ENCODE peak calls at places on chromosomes 11 and 22, in eight cellular contexts. C is neural progenitor cell, S is tibial artery, J is pancreas, G is thoracic aorta, A is bronchial epithelial cell, O is H1, E is BE2C. B is an unnamed sample.
A peak's percentile ranks its signal among the peaks of the same experiment; 100 is the strongest.

GRCh38 chr22:23523746-23524145 is 56.3 kb downstream of the IGLL1 start:
- DNase-seq in C (no peak), S (no peak), J (peak; percentile 25), G (no peak), A (no peak), O (no peak), E (no peak), B (peak; percentile 26)

GRCh38 chr22:45335854-45336492 is 26.2 kb downstream of the FAM118A start:
- DNase-seq in C (no peak), S (no peak), J (no peak), G (no peak), A (no peak), O (no peak), E (no peak), B (no peak)

GRCh38 chr11:92224394-92225205 is at the start of gene FAT3:
- DNase-seq in C (peak; percentile 91), S (peak; percentile 71), J (peak; percentile 60), G (no peak), A (no peak), O (no peak), E (peak; percentile 75), B (peak; percentile 86)

GRCh38 chr22:38873469-38874411 is 1.7 kb upstream of the CBX6 start:
- DNase-seq in C (no peak), S (peak; percentile 59), J (no peak), G (no peak), A (peak; percentile 97), O (no peak), E (no peak), B (peak; percentile 24)

GRCh38 chr11:22730319-22730718 is 63.9 kb downstream of the GAS2 start:
- DNase-seq in C (peak; percentile 11), S (no peak), J (no peak), G (no peak), A (peak; percentile 52), O (no peak), E (no peak), B (no peak)

GRCh38 chr11:26947379-26947844 is 46.5 kb upstream of the FIBIN start:
- DNase-seq in C (no peak), S (peak; percentile 77), J (no peak), G (peak; percentile 14), A (peak; percentile 67), O (no peak), E (no peak), B (no peak)

GRCh38 chr22:25078591-25078990 is 121.1 kb upstream of the CRYBB3 start:
- DNase-seq in C (no peak), S (peak; percentile 83), J (no peak), G (no peak), A (no peak), O (no peak), E (no peak), B (no peak)

GRCh38 chr11:110716361-110716760 is 4.1 kb upstream of the ARHGAP20 start:
- DNase-seq in C (no peak), S (no peak), J (no peak), G (no peak), A (peak; percentile 26), O (no peak), E (no peak), B (no peak)

GRCh38 chr11:129291556-129291955 is 84.1 kb upstream of the BARX2 start:
- DNase-seq in C (peak; percentile 64), S (no peak), J (no peak), G (no peak), A (no peak), O (no peak), E (no peak), B (no peak)

GRCh38 chr11:113048820-113049555 is 87.8 kb downstream of the NCAM1 start:
- DNase-seq in C (no peak), S (no peak), J (no peak), G (no peak), A (peak; percentile 90), O (no peak), E (no peak), B (no peak)

GRCh38 chr22:18078329-18079041 is 695 bp downstream of the PEX26 start:
- DNase-seq in C (no peak), S (no peak), J (peak; percentile 80), G (no peak), A (no peak), O (no peak), E (peak; percentile 38), B (peak; percentile 81)

GRCh38 chr22:48708558-48709245 is 1119.0 kb downstream of the BRD1 start:
- DNase-seq in C (no peak), S (peak; percentile 28), J (peak; percentile 41), G (no peak), A (no peak), O (no peak), E (no peak), B (peak; percentile 55)

GRCh38 chr22:41776381-41776780 is 24.1 kb upstream of the CCDC134 start:
- DNase-seq in C (no peak), S (no peak), J (no peak), G (no peak), A (no peak), O (no peak), E (no peak), B (no peak)

GRCh38 chr11:47329431-47329993 is 23.0 kb downstream of the MYBPC3 start:
- DNase-seq in C (no peak), S (no peak), J (no peak), G (no peak), A (no peak), O (no peak), E (no peak), B (peak; percentile 41)

GRCh38 chr11:109845437-109845836 is 247.8 kb upstream of the ZC3H12C start:
- DNase-seq in C (no peak), S (no peak), J (no peak), G (no peak), A (no peak), O (no peak), E (no peak), B (no peak)

GRCh38 chr22:49466926-49467590 is 360.6 kb downstream of the BRD1 start:
- DNase-seq in C (no peak), S (no peak), J (no peak), G (no peak), A (no peak), O (no peak), E (no peak), B (peak; percentile 36)

GRCh38 chr11:126339866-126340434 is 15.5 kb upstream of the ST3GAL4 start:
- DNase-seq in C (peak; percentile 35), S (no peak), J (no peak), G (no peak), A (no peak), O (no peak), E (no peak), B (no peak)

GRCh38 chr22:42444060-42444904 is 12.1 kb upstream of the NFAM1 start:
- DNase-seq in C (peak; percentile 91), S (peak; percentile 90), J (peak; percentile 82), G (peak; percentile 47), A (peak; percentile 80), O (no peak), E (peak; percentile 92), B (peak; percentile 97)

GRCh38 chr11:78350646-78351165 is 66.9 kb downstream of the GAB2 start:
- DNase-seq in C (peak; percentile 19), S (no peak), J (no peak), G (no peak), A (no peak), O (no peak), E (no peak), B (no peak)
- H3K4me3 ChIP-seq in C (peak overlapping the region; percentile 1), S (peak overlapping the region; percentile 26), J (no peak overlapping the region), G (peak overlapping the region; percentile 65), A (no peak overlapping the region), O (no peak overlapping the region), E (no peak overlapping the region), B (no peak overlapping the region)

DNA sequence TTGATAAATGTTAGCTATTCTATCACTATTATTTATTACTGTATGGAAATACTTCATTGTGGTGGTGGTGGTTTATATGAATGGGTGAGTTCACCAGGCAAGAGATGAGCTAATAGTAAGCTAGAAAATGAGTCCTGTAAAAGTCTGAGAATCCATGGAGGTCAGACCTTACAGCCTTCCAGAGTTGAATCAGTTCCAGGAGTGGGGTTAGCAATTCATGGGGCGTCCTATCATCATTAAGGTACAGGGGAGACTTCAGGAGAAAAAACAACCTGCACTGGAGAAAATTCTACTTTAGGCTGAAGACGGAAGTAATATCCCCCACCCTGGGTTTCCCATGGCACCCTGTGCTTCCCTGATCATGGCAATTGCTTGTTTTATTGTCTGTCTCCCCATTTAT is 6.5 kb downstream of the SYT13 start:
- DNase-seq in C (no peak), S (no peak), J (no peak), G (no peak), A (no peak), O (no peak), E (no peak), B (no peak)
- H3K27me3 ChIP-seq in C (peaks cover 20% of the 10 kb centered on the region), S (peaks cover 24% of the 10 kb centered on the region), J (no peaks in the 10 kb centered on the region), G (no peaks in the 10 kb centered on the region), A (peaks cover 1% of the 10 kb centered on the region), O (peaks cover 2% of the 10 kb centered on the region), E (peaks cover under 1% of the 10 kb centered on the region), B (peaks cover 10% of the 10 kb centered on the region)

DNA sequence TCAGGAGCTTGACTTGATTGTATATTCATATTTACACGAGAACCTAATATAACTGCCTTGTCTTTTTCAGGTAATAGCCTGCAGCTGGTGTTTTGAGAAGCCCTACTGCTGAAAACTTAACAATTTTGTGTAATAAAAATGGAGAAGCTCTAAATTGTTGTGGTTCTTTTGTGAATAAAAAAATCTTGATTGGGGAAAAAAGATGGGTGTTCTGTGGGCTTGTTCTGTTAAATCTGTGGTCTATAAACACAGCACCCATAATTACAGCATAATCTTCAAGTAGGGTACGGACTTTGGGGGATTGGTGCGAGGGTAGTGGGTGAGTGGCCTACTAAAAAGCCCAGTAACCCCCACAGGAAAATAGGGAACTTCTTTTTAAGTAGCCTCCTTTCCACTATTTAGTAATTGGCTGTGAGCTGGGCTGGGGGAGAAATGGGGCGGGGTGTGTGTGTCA is 7.5 kb downstream of the MALAT1 start:
- DNase-seq in C (no peak), S (no peak), J (no peak), G (no peak), A (no peak), O (no peak), E (no peak), B (no peak)
- H3K36me3 ChIP-seq in C (peaks cover 50% of the 10 kb centered on the region), S (peaks cover 54% of the 10 kb centered on the region), J (peaks cover 46% of the 10 kb centered on the region), G (peaks cover 51% of the 10 kb centered on the region), A (peaks cover 6% of the 10 kb centered on the region), O (peaks cover 43% of the 10 kb centered on the region), E (peaks cover 57% of the 10 kb centered on the region), B (peaks cover 46% of the 10 kb centered on the region)

GRCh38 chr11:102071497-102072472 is 24.5 kb downstream of the CFAP300 start:
- DNase-seq in C (no peak), S (no peak), J (no peak), G (no peak), A (no peak), O (no peak), E (no peak), B (no peak)
- H3K4me3 ChIP-seq in C (no peak overlapping the region), S (no peak overlapping the region), J (no peak overlapping the region), G (no peak overlapping the region), A (no peak overlapping the region), O (no peak overlapping the region), E (no peak overlapping the region), B (no peak overlapping the region)

GRCh38 chr11:69816671-69817070 is 2.5 kb downstream of the FGF3 start:
- DNase-seq in C (no peak), S (no peak), J (no peak), G (no peak), A (no peak), O (no peak), E (peak; percentile 40), B (peak; percentile 74)
- H3K27me3 ChIP-seq in C (peaks cover 82% of the 10 kb centered on the region), S (peaks cover 91% of the 10 kb centered on the region), J (peaks cover 3% of the 10 kb centered on the region), G (peaks cover 3% of the 10 kb centered on the region), A (peaks cover 25% of the 10 kb centered on the region), O (peaks cover 57% of the 10 kb centered on the region), E (peaks cover 75% of the 10 kb centered on the region), B (peaks cover 69% of the 10 kb centered on the region)